ENCODE peak calls at places on chromosomes 6 and 20, in four cellular contexts. One of them, this sample, is unnamed.

GRCh38 chr6:146202570-146202969 is 173.7 kb downstream of the GRM1 start:
- DNase-seq in AG04450: no peak
- DNase-seq in heart right ventricle: no peak
- DNase-seq in heart left ventricle: no peak
- DNase-seq in this sample: no peak

GRCh38 chr6:157550114-157550989 is 169.4 kb downstream of the ZDHHC14 start:
- DNase-seq in AG04450: no peak
- DNase-seq in heart right ventricle: no peak
- DNase-seq in heart left ventricle: no peak
- DNase-seq in this sample: no peak

GRCh38 chr20:14234666-14235295 is 102.6 kb downstream of the FLRT3 start:
- DNase-seq in AG04450: no peak
- DNase-seq in heart right ventricle: no peak
- DNase-seq in heart left ventricle: no peak
- DNase-seq in this sample: no peak

GRCh38 chr20:32984196-32984595 is 20.0 kb downstream of the SUN5 start:
- DNase-seq in AG04450: no peak
- DNase-seq in heart right ventricle: no peak
- DNase-seq in heart left ventricle: no peak
- DNase-seq in this sample: no peak

GRCh38 chr6:54747955-54748354 is 98.6 kb upstream of the FAM83B start:
- DNase-seq in AG04450: no peak
- DNase-seq in heart right ventricle: no peak
- DNase-seq in heart left ventricle: no peak
- DNase-seq in this sample: no peak

GRCh38 chr6:78598966-78599365 is 268.4 kb upstream of the IRAK1BP1 start:
- DNase-seq in AG04450: peak
- DNase-seq in heart right ventricle: no peak
- DNase-seq in heart left ventricle: peak
- DNase-seq in this sample: peak

GRCh38 chr6:10420546-10421507 is 6.0 kb upstream of the TFAP2A start:
- DNase-seq in AG04450: no peak
- DNase-seq in heart right ventricle: no peak
- DNase-seq in heart left ventricle: no peak
- DNase-seq in this sample: no peak

GRCh38 chr20:17616480-17617211 is 46.8 kb downstream of the DSTN start:
- DNase-seq in AG04450: no peak
- DNase-seq in heart right ventricle: no peak
- DNase-seq in heart left ventricle: peak
- DNase-seq in this sample: no peak

GRCh38 chr6:4637691-4638433 is 138.3 kb upstream of the CDYL start:
- DNase-seq in AG04450: peak
- DNase-seq in heart right ventricle: no peak
- DNase-seq in heart left ventricle: no peak
- DNase-seq in this sample: peak

GRCh38 chr6:158313989-158314388 is 1.7 kb downstream of the TULP4 start:
- DNase-seq in AG04450: no peak
- DNase-seq in heart right ventricle: no peak
- DNase-seq in heart left ventricle: no peak
- DNase-seq in this sample: no peak

GRCh38 chr6:148779142-148779562 is 32.3 kb downstream of the UST start:
- DNase-seq in AG04450: no peak
- DNase-seq in heart right ventricle: no peak
- DNase-seq in heart left ventricle: peak
- DNase-seq in this sample: no peak

GRCh38 chr20:24769878-24770627 is 179.0 kb upstream of the CST7 start:
- DNase-seq in AG04450: no peak
- DNase-seq in heart right ventricle: no peak
- DNase-seq in heart left ventricle: peak
- DNase-seq in this sample: no peak

GRCh38 chr6:152351742-152352141 is 285.4 kb downstream of the SYNE1 start:
- DNase-seq in AG04450: no peak
- DNase-seq in heart right ventricle: no peak
- DNase-seq in heart left ventricle: no peak
- DNase-seq in this sample: no peak

GRCh38 chr6:122766256-122766655 is 13.3 kb upstream of the FABP7 start:
- DNase-seq in AG04450: no peak
- DNase-seq in heart right ventricle: no peak
- DNase-seq in heart left ventricle: no peak
- DNase-seq in this sample: no peak

GRCh38 chr20:31542201-31542842 is 28.1 kb downstream of the HM13 start:
- DNase-seq in AG04450: no peak
- DNase-seq in heart right ventricle: no peak
- DNase-seq in heart left ventricle: no peak
- DNase-seq in this sample: no peak

GRCh38 chr20:3563113-3563512 is 92.3 kb downstream of the ATRN start:
- DNase-seq in AG04450: peak
- DNase-seq in heart right ventricle: no peak
- DNase-seq in heart left ventricle: no peak
- DNase-seq in this sample: no peak

GRCh38 chr20:62193079-62194025 is 10.5 kb downstream of the MTG2 start:
- DNase-seq in AG04450: no peak
- DNase-seq in heart right ventricle: peak
- DNase-seq in heart left ventricle: no peak
- DNase-seq in this sample: no peak

GRCh38 chr20:4297141-4297826 is 281.9 kb upstream of the RNF24 start:
- DNase-seq in AG04450: no peak
- DNase-seq in heart right ventricle: no peak
- DNase-seq in heart left ventricle: peak
- DNase-seq in this sample: no peak

GRCh38 chr20:19867940-19868371 is 109.9 kb downstream of the RIN2 start:
- DNase-seq in AG04450: no peak
- DNase-seq in heart right ventricle: no peak
- DNase-seq in heart left ventricle: peak
- DNase-seq in this sample: no peak

GRCh38 chr6:134080171-134080795 is 27.9 kb upstream of the SLC2A12 start:
- DNase-seq in AG04450: no peak
- DNase-seq in heart right ventricle: no peak
- DNase-seq in heart left ventricle: no peak
- DNase-seq in this sample: no peak

GRCh38 chr20:49432562-49432961 is 49.9 kb downstream of the KCNB1 start:
- DNase-seq in AG04450: no peak
- DNase-seq in heart right ventricle: no peak
- DNase-seq in heart left ventricle: no peak
- DNase-seq in this sample: no peak

GRCh38 chr6:50816115-50816675 is 2.5 kb upstream of the TFAP2B start:
- DNase-seq in AG04450: peak
- DNase-seq in heart right ventricle: peak
- DNase-seq in heart left ventricle: peak
- DNase-seq in this sample: no peak

GRCh38 chr6:37029249-37029959 is 23.9 kb downstream of the FGD2 start:
- DNase-seq in AG04450: peak
- DNase-seq in heart right ventricle: peak
- DNase-seq in heart left ventricle: peak
- DNase-seq in this sample: no peak

GRCh38 chr6:158653577-158654354 is 3.9 kb downstream of the SYTL3 start:
- DNase-seq in AG04450: no peak
- DNase-seq in heart right ventricle: peak
- DNase-seq in heart left ventricle: no peak
- DNase-seq in this sample: no peak

GRCh38 chr20:36004045-36004444 is 35.7 kb downstream of the CNBD2 start:
- DNase-seq in AG04450: no peak
- DNase-seq in heart right ventricle: no peak
- DNase-seq in heart left ventricle: no peak
- DNase-seq in this sample: no peak

GRCh38 chr20:36096404-36096799 is 58.1 kb upstream of the EPB41L1 start:
- DNase-seq in AG04450: no peak
- DNase-seq in heart right ventricle: no peak
- DNase-seq in heart left ventricle: no peak
- DNase-seq in this sample: no peak

GRCh38 chr20:35934050-35934449 is 20.3 kb downstream of the SCAND1 start:
- DNase-seq in AG04450: no peak
- DNase-seq in heart right ventricle: no peak
- DNase-seq in heart left ventricle: no peak
- DNase-seq in this sample: no peak

GRCh38 chr20:12152996-12153395 is 235.3 kb downstream of the BTBD3 start:
- DNase-seq in AG04450: peak
- DNase-seq in heart right ventricle: no peak
- DNase-seq in heart left ventricle: no peak
- DNase-seq in this sample: no peak

GRCh38 chr6:33426590-33427563 is 7.0 kb downstream of the SYNGAP1 start:
- DNase-seq in AG04450: no peak
- DNase-seq in heart right ventricle: no peak
- DNase-seq in heart left ventricle: no peak
- DNase-seq in this sample: no peak

GRCh38 chr6:2976060-2976459 is 4.7 kb upstream of the SERPINB6 start:
- DNase-seq in AG04450: no peak
- DNase-seq in heart right ventricle: no peak
- DNase-seq in heart left ventricle: no peak
- DNase-seq in this sample: no peak

GRCh38 chr6:148559848-148560433 is 186.9 kb upstream of the UST start:
- DNase-seq in AG04450: peak
- DNase-seq in heart right ventricle: peak
- DNase-seq in heart left ventricle: peak
- DNase-seq in this sample: no peak

GRCh38 chr6:150316936-150317335 is 51.9 kb upstream of the IYD start:
- DNase-seq in AG04450: no peak
- DNase-seq in heart right ventricle: no peak
- DNase-seq in heart left ventricle: no peak
- DNase-seq in this sample: no peak

GRCh38 chr20:16241911-16242310 is 331.3 kb downstream of the KIF16B start:
- DNase-seq in AG04450: no peak
- DNase-seq in heart right ventricle: no peak
- DNase-seq in heart left ventricle: no peak
- DNase-seq in this sample: no peak

GRCh38 chr6:156918647-156919046 is 141.5 kb downstream of the ARID1B start:
- DNase-seq in AG04450: no peak
- DNase-seq in heart right ventricle: no peak
- DNase-seq in heart left ventricle: no peak
- DNase-seq in this sample: no peak

GRCh38 chr20:7728373-7728772 is 211.9 kb downstream of the HAO1 start:
- DNase-seq in AG04450: no peak
- DNase-seq in heart right ventricle: no peak
- DNase-seq in heart left ventricle: no peak
- DNase-seq in this sample: no peak

GRCh38 chr20:58693226-58694006 is 816 bp downstream of the NPEPL1 start:
- DNase-seq in AG04450: no peak
- DNase-seq in heart right ventricle: peak
- DNase-seq in heart left ventricle: no peak
- DNase-seq in this sample: no peak
- TF ChIP-seq CTCF in AG04450: no peak
- TF ChIP-seq CTCF in heart right ventricle: no peak
- TF ChIP-seq CTCF in heart left ventricle: no peak
- TF ChIP-seq CTCF in this sample: no peak

DNA sequence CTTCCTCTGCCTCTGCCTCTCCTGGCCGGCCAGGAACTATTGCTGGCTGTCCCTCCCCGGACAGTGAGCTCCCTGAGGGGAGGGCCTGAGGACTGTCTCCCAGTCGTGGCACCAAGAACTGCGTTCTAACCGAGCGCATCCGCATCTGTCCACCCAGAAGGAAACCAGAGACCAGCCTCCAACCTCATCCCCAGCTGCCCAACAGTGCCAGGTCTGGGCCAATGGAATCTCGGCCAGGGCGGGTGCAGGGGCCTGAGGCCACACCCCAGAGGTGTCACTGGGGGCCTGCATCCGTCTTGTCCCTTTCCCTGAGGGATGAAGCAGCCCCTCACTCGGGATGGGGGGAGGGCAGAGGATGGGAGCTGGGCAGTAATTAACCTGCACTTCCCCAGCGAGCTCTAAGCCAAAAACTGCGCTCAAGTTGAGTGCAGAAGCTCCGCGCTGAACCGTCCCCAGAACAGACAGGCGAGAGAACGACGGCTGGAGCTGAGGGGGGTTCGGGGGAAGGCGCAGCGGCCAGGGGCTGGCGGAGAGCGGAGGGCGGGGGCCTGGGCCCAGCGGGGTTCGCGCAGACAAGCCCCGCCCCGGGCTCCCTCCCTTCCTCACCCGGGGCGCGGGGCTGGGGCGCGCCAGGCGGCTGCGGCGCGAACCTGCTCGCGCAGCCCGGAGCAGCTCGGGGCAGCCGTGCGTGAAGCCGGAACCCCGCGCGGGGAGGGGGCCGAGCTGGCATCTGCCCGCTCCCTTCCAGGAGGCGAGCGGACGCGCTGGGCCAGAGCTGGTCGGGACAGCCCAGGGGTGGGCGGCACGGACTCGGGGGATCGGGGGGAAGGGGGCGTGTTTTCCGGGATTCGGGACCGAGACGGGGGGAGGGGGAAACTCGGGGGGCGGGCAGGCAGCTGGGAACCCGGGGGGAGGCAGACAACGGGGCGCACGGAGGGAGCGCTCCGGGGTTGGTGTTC is 1.4 kb downstream of the TFEB start:
- DNase-seq in AG04450: peak
- DNase-seq in heart right ventricle: peak
- DNase-seq in heart left ventricle: peak
- DNase-seq in this sample: no peak
- TF ChIP-seq CTCF in AG04450: no peak
- TF ChIP-seq CTCF in heart right ventricle: no peak
- TF ChIP-seq CTCF in heart left ventricle: no peak
- TF ChIP-seq CTCF in this sample: no peak

GRCh38 chr6:52233975-52234823 is 10.1 kb downstream of the IL17F start:
- DNase-seq in AG04450: peak
- DNase-seq in heart right ventricle: no peak
- DNase-seq in heart left ventricle: no peak
- DNase-seq in this sample: peak
- TF ChIP-seq CTCF in AG04450: peak
- TF ChIP-seq CTCF in heart right ventricle: peak
- TF ChIP-seq CTCF in heart left ventricle: peak
- TF ChIP-seq CTCF in this sample: peak

GRCh38 chr6:165488624-165489295 is 174.3 kb downstream of the PDE10A start:
- DNase-seq in AG04450: no peak
- DNase-seq in heart right ventricle: no peak
- DNase-seq in heart left ventricle: no peak
- DNase-seq in this sample: no peak
- TF ChIP-seq CTCF in AG04450: no peak
- TF ChIP-seq CTCF in heart right ventricle: no peak
- TF ChIP-seq CTCF in heart left ventricle: no peak
- TF ChIP-seq CTCF in this sample: peak

GRCh38 chr6:109595998-109596397 is 95.0 kb downstream of the AK9 start:
- DNase-seq in AG04450: no peak
- DNase-seq in heart right ventricle: no peak
- DNase-seq in heart left ventricle: no peak
- DNase-seq in this sample: no peak
- TF ChIP-seq CTCF in AG04450: peak
- TF ChIP-seq CTCF in heart right ventricle: peak
- TF ChIP-seq CTCF in heart left ventricle: peak
- TF ChIP-seq CTCF in this sample: peak

GRCh38 chr6:76382201-76382600 is 309.7 kb upstream of the IMPG1 start:
- DNase-seq in AG04450: no peak
- DNase-seq in heart right ventricle: no peak
- DNase-seq in heart left ventricle: no peak
- DNase-seq in this sample: no peak

GRCh38 chr6:76381612-76382011 is 309.1 kb upstream of the IMPG1 start:
- DNase-seq in AG04450: no peak
- DNase-seq in heart right ventricle: no peak
- DNase-seq in heart left ventricle: no peak
- DNase-seq in this sample: no peak
- TF ChIP-seq CTCF in AG04450: no peak
- TF ChIP-seq CTCF in heart right ventricle: no peak
- TF ChIP-seq CTCF in heart left ventricle: no peak
- TF ChIP-seq CTCF in this sample: no peak